ENCODE peak calls at places on chromosomes 1 and 21, in five cellular contexts. V is right lobe of liver, K is body of pancreas, L is hepatocyte, S is aorta. G is an unnamed sample. For H3K4me1, the result is how much of the 10 kb centered on the place peaks cover.

GRCh38 chr1:51949014-51949702 is 41.3 kb downstream of the RAB3B start:
- DNase-seq in V (no peak), K (no peak), L (no peak), S (no peak), G (no peak)

GRCh38 chr1:204318324-204318723 is 41.4 kb downstream of the PLEKHA6 start:
- DNase-seq in V (no peak), K (no peak), L (no peak), S (no peak), G (no peak)

GRCh38 chr1:51044199-51044598 is 57.8 kb upstream of the C1orf185 start:
- DNase-seq in V (no peak), K (no peak), L (no peak), S (no peak), G (no peak)

GRCh38 chr1:37741130-37741529 is 23.8 kb downstream of the EPHA10 start:
- DNase-seq in V (no peak), K (no peak), L (peak), S (no peak), G (no peak)

GRCh38 chr1:40014812-40015594 is 25.5 kb upstream of the CAP1 start:
- DNase-seq in V (no peak), K (no peak), L (no peak), S (no peak), G (no peak)

GRCh38 chr1:199954701-199955100 is 72.8 kb upstream of the NR5A2 start:
- DNase-seq in V (peak), K (peak), L (peak), S (no peak), G (no peak)

GRCh38 chr1:225816643-225817538 is 7.0 kb downstream of the EPHX1 start:
- DNase-seq in V (peak), K (peak), L (peak), S (no peak), G (peak)

GRCh38 chr1:22412932-22413727 is 38.5 kb upstream of the ZBTB40 start:
- DNase-seq in V (no peak), K (peak), L (peak), S (no peak), G (no peak)

GRCh38 chr1:14136881-14137280 is 436.9 kb downstream of the PRDM2 start:
- DNase-seq in V (no peak), K (no peak), L (no peak), S (no peak), G (no peak)

GRCh38 chr1:10635385-10635896 is 160.7 kb downstream of the PEX14 start:
- DNase-seq in V (no peak), K (no peak), L (no peak), S (no peak), G (no peak)

GRCh38 chr1:19113362-19114092 is 96.5 kb downstream of the UBR4 start:
- DNase-seq in V (no peak), K (peak), L (peak), S (no peak), G (peak)

GRCh38 chr1:173043253-173043652 is 7.5 kb downstream of the TNFSF18 start:
- DNase-seq in V (no peak), K (no peak), L (no peak), S (no peak), G (no peak)

GRCh38 chr1:32924881-32925344 is 23.7 kb upstream of the TMEM54 start:
- DNase-seq in V (peak), K (no peak), L (peak), S (no peak), G (no peak)

DNA sequence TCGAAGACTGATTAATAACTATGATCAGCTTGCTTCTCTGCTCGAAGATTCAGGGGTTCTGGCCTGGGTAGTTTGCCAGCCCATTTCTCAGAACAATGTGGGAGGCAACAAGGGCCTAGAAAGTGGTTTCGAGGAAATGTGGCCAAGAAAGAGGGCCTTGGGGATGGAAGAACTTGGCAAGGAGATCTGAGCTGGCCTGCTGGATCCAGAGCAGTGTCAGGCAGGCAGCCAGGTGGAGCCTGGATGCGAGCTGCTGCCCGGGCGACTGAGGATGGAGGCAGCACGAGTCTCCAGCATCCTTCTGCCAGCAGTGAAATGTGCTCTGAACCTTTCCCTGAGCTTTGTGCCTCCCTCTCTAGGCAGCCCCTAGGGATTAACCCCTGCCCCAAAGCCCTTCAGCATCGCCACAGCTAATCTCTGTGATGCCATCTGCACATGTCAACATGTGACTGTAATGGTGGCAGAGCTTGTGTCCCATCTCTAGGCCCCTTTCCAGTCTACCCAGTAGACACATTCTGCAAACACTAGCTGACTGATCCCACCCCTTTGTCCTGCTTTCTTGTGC is 61.0 kb upstream of the NEK2 start:
- DNase-seq in V (no peak), K (no peak), L (no peak), S (no peak), G (no peak)
- H3K4me1 ChIP-seq in V (under half), K (under half), L (under half), S (under half), G (under half)

GRCh38 chr1:234954613-234955012 is 174.0 kb downstream of the TOMM20 start:
- DNase-seq in V (no peak), K (no peak), L (no peak), S (no peak), G (no peak)
- H3K4me1 ChIP-seq in V (under half), K (half or more), L (under half), S (under half), G (under half)

GRCh38 chr1:246068113-246068512 is 439.0 kb downstream of the SMYD3 start:
- DNase-seq in V (no peak), K (no peak), L (no peak), S (no peak), G (no peak)

GRCh38 chr1:246068619-246069509 is 438.2 kb downstream of the SMYD3 start:
- DNase-seq in V (no peak), K (no peak), L (no peak), S (no peak), G (no peak)

GRCh38 chr1:246067432-246068021 is 439.6 kb downstream of the SMYD3 start:
- DNase-seq in V (no peak), K (no peak), L (no peak), S (no peak), G (no peak)

GRCh38 chr1:246072456-246072855 is 434.6 kb downstream of the SMYD3 start:
- DNase-seq in V (no peak), K (no peak), L (no peak), S (no peak), G (no peak)

DNA sequence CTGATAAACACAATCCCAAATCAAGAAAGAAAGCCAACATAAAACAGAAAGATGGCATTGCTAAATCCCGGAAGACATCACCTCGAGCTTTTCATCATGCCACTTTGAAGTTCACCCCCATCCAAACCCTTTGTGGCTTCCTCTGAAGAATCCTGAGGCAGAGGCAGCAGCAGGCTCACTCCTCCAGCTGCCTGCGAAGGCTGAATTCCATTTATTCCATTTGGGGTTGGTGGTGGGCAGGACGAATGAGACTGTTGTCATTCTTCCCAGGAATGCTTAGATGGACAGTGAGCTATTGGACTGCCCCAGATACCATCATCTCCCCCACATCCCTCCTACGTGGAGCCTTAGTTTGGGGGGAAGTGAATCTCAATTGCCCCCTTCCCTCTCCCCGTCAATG is 437.5 kb downstream of the SMYD3 start:
- DNase-seq in V (no peak), K (no peak), L (no peak), S (no peak), G (no peak)
- H3K4me1 ChIP-seq in V (under half), K (under half), L (under half), S (under half), G (under half)

GRCh38 chr1:1245840-1246205 is 699 bp downstream of the C1QTNF12 start:
- DNase-seq in V (no peak), K (no peak), L (no peak), S (no peak), G (no peak)
- H3K4me1 ChIP-seq in V (under half), K (under half), L (under half), S (under half), G (under half)

DNA sequence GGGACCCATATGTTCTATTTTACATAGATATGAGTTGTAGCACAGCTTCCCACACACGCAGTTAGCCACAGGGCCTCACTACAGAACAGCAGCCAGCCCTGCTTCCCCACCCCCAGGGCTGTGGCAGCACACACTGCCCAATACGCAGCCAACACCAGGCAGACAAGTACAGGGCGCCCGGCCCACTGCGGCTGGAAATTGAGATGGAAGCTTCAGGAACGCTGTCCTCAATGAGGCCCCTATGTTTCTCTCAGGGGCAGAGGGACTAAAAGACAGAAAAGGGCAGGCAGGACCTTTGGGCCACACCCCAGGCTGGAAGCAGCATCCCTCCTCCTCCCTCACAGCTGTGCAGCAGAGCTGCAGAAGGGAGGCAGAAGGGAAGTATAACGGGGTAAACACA is 14.5 kb downstream of the WDR4 start:
- DNase-seq in V (no peak), K (no peak), L (no peak), S (no peak), G (no peak)
- H3K4me1 ChIP-seq in V (under half), K (under half), L (under half), S (under half), G (under half)

GRCh38 chr1:205972491-205973168 is 29.4 kb upstream of the SLC26A9 start:
- DNase-seq in V (no peak), K (no peak), L (no peak), S (no peak), G (no peak)
- H3K4me1 ChIP-seq in V (under half), K (under half), L (under half), S (under half), G (under half)